ENCODE peak calls at places on chromosomes 11 and 22, in six cellular contexts. One of them, this sample, is unnamed.

GRCh38 chr11:35045219-35045819 is 93.7 kb upstream of the CD44 start:
- DNase-seq in WERI-Rb-1: no peak
- DNase-seq in neural crest cell: no peak
- DNase-seq in brain microvascular endothelial cell: no peak
- DNase-seq in AG10803: no peak
- DNase-seq in thoracic aorta: no peak
- DNase-seq in this sample: no peak

GRCh38 chr11:15779518-15779917 is 576.8 kb downstream of the SOX6 start:
- DNase-seq in neural crest cell: no peak
- DNase-seq in WERI-Rb-1: no peak
- DNase-seq in thoracic aorta: no peak
- DNase-seq in AG10803: no peak
- DNase-seq in brain microvascular endothelial cell: no peak
- DNase-seq in this sample: no peak

GRCh38 chr11:59573216-59573615 is 42.4 kb downstream of the OSBP start:
- DNase-seq in neural crest cell: no peak
- DNase-seq in AG10803: peak
- DNase-seq in thoracic aorta: no peak
- DNase-seq in WERI-Rb-1: no peak
- DNase-seq in brain microvascular endothelial cell: peak
- DNase-seq in this sample: no peak

GRCh38 chr11:71406681-71407080 is 41.5 kb downstream of the DHCR7 start:
- DNase-seq in brain microvascular endothelial cell: no peak
- DNase-seq in WERI-Rb-1: no peak
- DNase-seq in thoracic aorta: no peak
- DNase-seq in neural crest cell: no peak
- DNase-seq in AG10803: no peak
- DNase-seq in this sample: no peak

GRCh38 chr22:17726561-17727243 is 47.6 kb downstream of the BID start:
- DNase-seq in brain microvascular endothelial cell: peak
- DNase-seq in thoracic aorta: no peak
- DNase-seq in neural crest cell: no peak
- DNase-seq in WERI-Rb-1: no peak
- DNase-seq in AG10803: peak
- DNase-seq in this sample: no peak

GRCh38 chr11:46377831-46378230 is 3.6 kb upstream of the MDK start:
- DNase-seq in WERI-Rb-1: no peak
- DNase-seq in AG10803: no peak
- DNase-seq in thoracic aorta: no peak
- DNase-seq in neural crest cell: no peak
- DNase-seq in brain microvascular endothelial cell: no peak
- DNase-seq in this sample: no peak

GRCh38 chr11:38278457-38279141 is 1680.6 kb upstream of the RAG2 start:
- DNase-seq in thoracic aorta: no peak
- DNase-seq in AG10803: no peak
- DNase-seq in neural crest cell: no peak
- DNase-seq in brain microvascular endothelial cell: no peak
- DNase-seq in WERI-Rb-1: no peak
- DNase-seq in this sample: no peak

GRCh38 chr11:12127206-12127898 is 17.0 kb downstream of the MICAL2 start:
- DNase-seq in WERI-Rb-1: no peak
- DNase-seq in brain microvascular endothelial cell: no peak
- DNase-seq in neural crest cell: no peak
- DNase-seq in AG10803: no peak
- DNase-seq in thoracic aorta: no peak
- DNase-seq in this sample: no peak

GRCh38 chr22:46777609-46777970 is 15.1 kb downstream of the TBC1D22A start:
- DNase-seq in AG10803: no peak
- DNase-seq in thoracic aorta: no peak
- DNase-seq in WERI-Rb-1: no peak
- DNase-seq in brain microvascular endothelial cell: no peak
- DNase-seq in neural crest cell: no peak
- DNase-seq in this sample: no peak

GRCh38 chr11:45773271-45774022 is 31.5 kb upstream of the SLC35C1 start:
- DNase-seq in AG10803: peak
- DNase-seq in brain microvascular endothelial cell: no peak
- DNase-seq in thoracic aorta: no peak
- DNase-seq in neural crest cell: no peak
- DNase-seq in WERI-Rb-1: no peak
- DNase-seq in this sample: no peak

GRCh38 chr11:130828741-130829140 is 87.5 kb downstream of the SNX19 start:
- DNase-seq in WERI-Rb-1: no peak
- DNase-seq in brain microvascular endothelial cell: no peak
- DNase-seq in neural crest cell: no peak
- DNase-seq in thoracic aorta: no peak
- DNase-seq in AG10803: no peak
- DNase-seq in this sample: no peak

GRCh38 chr22:22207845-22208564 is 36.6 kb upstream of the VPREB1 start:
- DNase-seq in WERI-Rb-1: peak
- DNase-seq in AG10803: peak
- DNase-seq in brain microvascular endothelial cell: peak
- DNase-seq in thoracic aorta: no peak
- DNase-seq in neural crest cell: peak
- DNase-seq in this sample: peak

GRCh38 chr11:65382036-65382803 is at the start of gene SLC25A45:
- DNase-seq in brain microvascular endothelial cell: peak
- DNase-seq in thoracic aorta: peak
- DNase-seq in WERI-Rb-1: peak
- DNase-seq in neural crest cell: peak
- DNase-seq in AG10803: peak
- DNase-seq in this sample: peak

GRCh38 chr11:10002221-10002620 is 291.8 kb downstream of the SBF2 start:
- DNase-seq in AG10803: no peak
- DNase-seq in neural crest cell: no peak
- DNase-seq in WERI-Rb-1: no peak
- DNase-seq in thoracic aorta: no peak
- DNase-seq in brain microvascular endothelial cell: no peak
- DNase-seq in this sample: no peak

GRCh38 chr22:37862570-37863325 is 13.5 kb downstream of the EIF3L start:
- DNase-seq in thoracic aorta: no peak
- DNase-seq in WERI-Rb-1: no peak
- DNase-seq in neural crest cell: no peak
- DNase-seq in AG10803: no peak
- DNase-seq in brain microvascular endothelial cell: no peak
- DNase-seq in this sample: no peak

GRCh38 chr22:29702025-29702930 is 17.5 kb upstream of the CABP7 start:
- DNase-seq in neural crest cell: no peak
- DNase-seq in thoracic aorta: no peak
- DNase-seq in AG10803: no peak
- DNase-seq in brain microvascular endothelial cell: no peak
- DNase-seq in WERI-Rb-1: peak
- DNase-seq in this sample: no peak

GRCh38 chr11:22244986-22245592 is 52.2 kb downstream of the ANO5 start:
- DNase-seq in neural crest cell: peak
- DNase-seq in thoracic aorta: no peak
- DNase-seq in brain microvascular endothelial cell: peak
- DNase-seq in WERI-Rb-1: peak
- DNase-seq in AG10803: peak
- DNase-seq in this sample: peak

GRCh38 chr22:29369460-29369859 is 18.9 kb downstream of the AP1B1 start:
- DNase-seq in brain microvascular endothelial cell: peak
- DNase-seq in neural crest cell: peak
- DNase-seq in AG10803: peak
- DNase-seq in thoracic aorta: no peak
- DNase-seq in WERI-Rb-1: no peak
- DNase-seq in this sample: no peak

GRCh38 chr22:49393526-49393925 is 434.1 kb downstream of the BRD1 start:
- DNase-seq in thoracic aorta: no peak
- DNase-seq in brain microvascular endothelial cell: no peak
- DNase-seq in neural crest cell: no peak
- DNase-seq in AG10803: no peak
- DNase-seq in WERI-Rb-1: no peak
- DNase-seq in this sample: no peak

GRCh38 chr11:68997995-68998348 is 15.1 kb downstream of the MRGPRF start:
- DNase-seq in neural crest cell: no peak
- DNase-seq in thoracic aorta: no peak
- DNase-seq in brain microvascular endothelial cell: no peak
- DNase-seq in AG10803: no peak
- DNase-seq in WERI-Rb-1: no peak
- DNase-seq in this sample: no peak

GRCh38 chr22:26234267-26234666 is 65.0 kb downstream of the SEZ6L start:
- DNase-seq in brain microvascular endothelial cell: no peak
- DNase-seq in neural crest cell: no peak
- DNase-seq in WERI-Rb-1: no peak
- DNase-seq in AG10803: no peak
- DNase-seq in thoracic aorta: no peak
- DNase-seq in this sample: no peak

GRCh38 chr11:118488480-118489109 is 38.7 kb upstream of the TTC36 start:
- DNase-seq in AG10803: peak
- DNase-seq in neural crest cell: peak
- DNase-seq in brain microvascular endothelial cell: peak
- DNase-seq in thoracic aorta: peak
- DNase-seq in WERI-Rb-1: peak
- DNase-seq in this sample: peak

GRCh38 chr22:37210041-37210803 is 2.1 kb downstream of the SSTR3 start:
- DNase-seq in AG10803: no peak
- DNase-seq in neural crest cell: no peak
- DNase-seq in WERI-Rb-1: no peak
- DNase-seq in thoracic aorta: no peak
- DNase-seq in brain microvascular endothelial cell: no peak
- DNase-seq in this sample: no peak

GRCh38 chr11:100593321-100593720 is 93.8 kb upstream of the ARHGAP42 start:
- DNase-seq in brain microvascular endothelial cell: no peak
- DNase-seq in AG10803: no peak
- DNase-seq in neural crest cell: no peak
- DNase-seq in WERI-Rb-1: peak
- DNase-seq in thoracic aorta: no peak
- DNase-seq in this sample: no peak

GRCh38 chr11:125179346-125179745 is 14.8 kb downstream of the PKNOX2 start:
- DNase-seq in neural crest cell: no peak
- DNase-seq in thoracic aorta: no peak
- DNase-seq in AG10803: no peak
- DNase-seq in WERI-Rb-1: no peak
- DNase-seq in brain microvascular endothelial cell: no peak
- DNase-seq in this sample: no peak

DNA sequence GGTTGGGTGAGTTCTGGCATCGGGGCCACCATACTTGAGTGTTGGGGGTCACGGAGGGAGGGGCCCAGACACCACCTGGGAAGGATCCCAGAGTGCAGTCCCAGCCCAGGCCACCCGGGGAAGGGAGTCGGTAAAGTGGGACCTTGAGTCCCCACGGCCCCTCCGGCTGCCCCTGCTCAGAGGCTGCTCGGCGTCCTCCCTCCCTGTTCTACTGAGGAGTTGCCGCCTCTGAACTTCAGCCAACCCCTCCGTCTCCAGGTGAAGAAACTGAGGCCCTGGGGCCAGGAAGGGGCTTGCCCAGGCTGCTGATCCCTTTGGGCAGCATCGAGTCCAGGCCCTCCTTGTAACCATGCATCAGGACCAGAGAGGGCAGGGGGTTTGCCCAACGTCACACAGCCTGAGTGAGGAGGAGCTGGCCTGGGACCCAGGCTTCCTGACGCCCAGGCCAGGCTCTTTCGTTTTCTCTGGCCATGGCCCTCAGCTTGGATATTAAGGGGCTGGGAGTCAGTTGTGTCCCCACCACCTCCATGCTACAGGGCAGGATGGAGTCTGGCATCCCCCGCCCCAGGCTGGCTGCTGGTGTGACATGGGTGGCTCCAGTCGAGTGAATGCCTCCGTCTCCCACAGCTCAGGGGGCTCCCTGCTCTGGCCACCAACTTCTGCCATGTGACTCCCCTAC is 1.3 kb downstream of the PARVG start:
- DNase-seq in neural crest cell: no peak
- DNase-seq in WERI-Rb-1: no peak
- DNase-seq in thoracic aorta: no peak
- DNase-seq in AG10803: no peak
- DNase-seq in brain microvascular endothelial cell: no peak
- DNase-seq in this sample: no peak
- TF ChIP-seq CTCF in neural crest cell: no peak
- TF ChIP-seq CTCF in WERI-Rb-1: no peak
- TF ChIP-seq CTCF in thoracic aorta: no peak
- TF ChIP-seq CTCF in AG10803: no peak
- TF ChIP-seq CTCF in brain microvascular endothelial cell: no peak
- TF ChIP-seq CTCF in this sample: no peak

DNA sequence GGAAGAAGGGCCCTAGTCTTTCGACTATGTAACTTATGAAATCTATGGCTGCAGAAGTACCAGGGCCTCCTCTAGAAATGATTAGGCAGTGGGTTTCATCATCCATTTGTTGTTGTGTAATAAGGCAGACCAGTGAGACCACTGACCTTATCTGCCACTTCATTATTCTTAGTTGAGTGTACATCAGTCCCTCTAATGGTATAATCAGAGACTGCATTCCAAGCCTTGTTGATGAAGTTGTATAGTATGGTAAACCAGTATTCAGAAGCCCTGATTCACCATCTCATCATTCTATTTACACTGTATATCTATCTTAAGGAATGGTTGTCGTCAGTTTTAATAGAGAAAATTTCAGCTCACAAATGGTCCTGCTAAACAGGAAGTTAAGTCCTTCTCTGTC is 32.2 kb upstream of the GRIA4 start:
- DNase-seq in neural crest cell: no peak
- DNase-seq in AG10803: no peak
- DNase-seq in brain microvascular endothelial cell: peak
- DNase-seq in WERI-Rb-1: no peak
- DNase-seq in thoracic aorta: no peak
- DNase-seq in this sample: no peak
- TF ChIP-seq CTCF in neural crest cell: peak
- TF ChIP-seq CTCF in AG10803: no peak
- TF ChIP-seq CTCF in brain microvascular endothelial cell: peak
- TF ChIP-seq CTCF in WERI-Rb-1: no peak
- TF ChIP-seq CTCF in thoracic aorta: no peak
- TF ChIP-seq CTCF in this sample: no peak

DNA sequence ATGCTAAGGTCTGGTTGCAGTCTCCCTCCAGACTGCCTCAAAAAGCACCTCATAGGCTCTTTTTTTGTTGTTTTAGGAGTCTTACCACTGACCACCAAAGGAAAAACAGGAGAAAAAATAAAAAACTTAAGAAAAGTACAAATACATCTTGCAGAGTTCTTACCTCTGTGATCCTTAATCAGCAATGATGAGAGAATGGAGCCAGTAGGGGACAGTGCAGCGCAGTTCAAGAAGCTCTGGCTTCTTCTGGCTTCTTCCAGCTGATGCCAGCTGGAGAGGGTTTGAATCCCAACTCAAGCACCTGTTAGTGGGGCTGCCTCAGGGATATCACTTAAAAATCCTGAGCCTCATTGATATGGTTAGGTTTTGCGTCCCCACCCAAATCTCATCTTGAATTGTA is 223.3 kb upstream of the ISX start:
- DNase-seq in thoracic aorta: no peak
- DNase-seq in AG10803: no peak
- DNase-seq in brain microvascular endothelial cell: no peak
- DNase-seq in neural crest cell: no peak
- DNase-seq in WERI-Rb-1: peak
- DNase-seq in this sample: no peak
- TF ChIP-seq CTCF in thoracic aorta: no peak
- TF ChIP-seq CTCF in AG10803: no peak
- TF ChIP-seq CTCF in brain microvascular endothelial cell: peak
- TF ChIP-seq CTCF in neural crest cell: no peak
- TF ChIP-seq CTCF in WERI-Rb-1: peak
- TF ChIP-seq CTCF in this sample: no peak

GRCh38 chr22:50702261-50702671 is 29.6 kb downstream of the SHANK3 start:
- DNase-seq in AG10803: no peak
- DNase-seq in neural crest cell: no peak
- DNase-seq in brain microvascular endothelial cell: no peak
- DNase-seq in WERI-Rb-1: no peak
- DNase-seq in thoracic aorta: no peak
- DNase-seq in this sample: peak
- TF ChIP-seq CTCF in AG10803: no peak
- TF ChIP-seq CTCF in neural crest cell: no peak
- TF ChIP-seq CTCF in brain microvascular endothelial cell: no peak
- TF ChIP-seq CTCF in WERI-Rb-1: no peak
- TF ChIP-seq CTCF in thoracic aorta: no peak
- TF ChIP-seq CTCF in this sample: no peak

This sample was measured in glutamatergic neuron.